ENCODE peak calls at places on chromosomes 13 and 19, in eight cellular contexts. T, S, I, J, O, P, M and Z are unnamed samples.
A peak's percentile ranks its signal among the peaks of the same experiment; 100 is the strongest.

GRCh38 chr19:771332-771785 is 20.4 kb downstream of the MISP start:
- DNase-seq in M (peak; percentile 46), O (no peak), T (no peak), J (no peak), P (no peak), S (no peak), I (no peak), Z (peak; percentile 71)

GRCh38 chr13:66977156-66977555 is 253.0 kb downstream of the PCDH9 start:
- DNase-seq in P (no peak), I (no peak), T (peak; percentile 51), M (no peak), J (no peak), O (no peak), S (no peak), Z (no peak)

GRCh38 chr19:9914001-9914314 is 22.4 kb downstream of the OLFM2 start:
- DNase-seq in O (no peak), M (no peak), S (no peak), I (no peak), P (no peak), T (no peak), J (no peak), Z (no peak)

GRCh38 chr13:94233401-94233800 is 246.1 kb downstream of the DCT start:
- DNase-seq in S (no peak), P (no peak), T (peak; percentile 95), I (no peak), M (no peak), O (peak; percentile 20), J (no peak), Z (no peak)

GRCh38 chr19:16088351-16088984 is 12.2 kb downstream of the TPM4 start:
- DNase-seq in I (no peak), P (no peak), O (no peak), S (no peak), M (no peak), J (no peak), T (no peak), Z (no peak)

GRCh38 chr19:17567940-17568339 is 12.5 kb downstream of the COLGALT1 start:
- DNase-seq in J (no peak), P (no peak), I (no peak), S (no peak), M (no peak), O (no peak), T (no peak), Z (no peak)

GRCh38 chr19:3499738-3500428 is 591 bp downstream of the DOHH start:
- DNase-seq in S (peak; percentile 25), T (no peak), M (no peak), O (no peak), I (peak; percentile 51), J (no peak), P (no peak), Z (no peak)

GRCh38 chr19:55641376-55642152 is 762 bp downstream of the ZNF580 start:
- DNase-seq in O (no peak), J (no peak), P (peak; percentile 37), S (peak; percentile 76), T (no peak), M (no peak), I (peak; percentile 21), Z (peak; percentile 50)

GRCh38 chr19:46466536-46467199 is 4.7 kb downstream of the PNMA8A start:
- DNase-seq in M (no peak), J (no peak), T (peak; percentile 72), O (peak; percentile 56), I (no peak), P (no peak), S (no peak), Z (no peak)

GRCh38 chr19:6087074-6087506 is 23.2 kb downstream of the RFX2 start:
- DNase-seq in I (no peak), T (no peak), O (no peak), J (no peak), P (no peak), M (peak; percentile 46), S (peak; percentile 88), Z (peak; percentile 71)

GRCh38 chr13:96994030-96994848 is at the start of gene OXGR1:
- DNase-seq in M (no peak), P (no peak), O (no peak), S (no peak), T (no peak), J (peak; percentile 67), I (peak; percentile 80), Z (no peak)

GRCh38 chr19:17488593-17489391 is 18.5 kb downstream of the SLC27A1 start:
- DNase-seq in P (peak; percentile 60), T (no peak), I (peak; percentile 93), J (peak; percentile 97), M (peak; percentile 83), O (peak; percentile 59), S (peak; percentile 96), Z (peak; percentile 79)

GRCh38 chr19:7933828-7934725 is 8.1 kb upstream of the CTXN1 start:
- DNase-seq in S (no peak), T (no peak), J (no peak), O (no peak), P (no peak), M (no peak), I (peak; percentile 73), Z (no peak)

GRCh38 chr13:76398426-76398825 is 487.8 kb downstream of the KCTD12 start:
- DNase-seq in P (no peak), I (no peak), T (peak; percentile 74), S (no peak), M (no peak), J (no peak), O (no peak), Z (no peak)

GRCh38 chr19:36986601-36987000 is 70.5 kb downstream of the ZNF568 start:
- DNase-seq in S (peak; percentile 58), I (no peak), O (no peak), P (no peak), J (no peak), M (no peak), T (no peak), Z (no peak)

GRCh38 chr19:48556163-48556562 is 4.2 kb downstream of the SULT2B1 start:
- DNase-seq in P (no peak), M (no peak), O (no peak), T (no peak), J (no peak), S (no peak), I (no peak), Z (no peak)

GRCh38 chr13:82698941-82699340 is 1183.3 kb downstream of the SLITRK1 start:
- DNase-seq in T (no peak), P (no peak), M (no peak), I (no peak), O (no peak), S (no peak), J (no peak), Z (no peak)

GRCh38 chr13:101917833-101918755 is 465.6 kb downstream of the ITGBL1 start:
- DNase-seq in I (no peak), P (no peak), J (no peak), M (no peak), S (peak; percentile 90), T (no peak), O (no peak), Z (no peak)

GRCh38 chr19:55383789-55384575 is at the start of gene TMEM238:
- DNase-seq in I (peak; percentile 92), M (peak; percentile 77), T (no peak), J (peak; percentile 72), P (peak; percentile 38), S (peak; percentile 79), O (peak; percentile 46), Z (peak; percentile 76)

GRCh38 chr19:17555929-17556813 is 722 bp downstream of the COLGALT1 start:
- DNase-seq in J (peak; percentile 67), M (peak; percentile 76), I (peak; percentile 92), O (peak; percentile 70), P (no peak), S (peak; percentile 69), T (no peak), Z (peak; percentile 90)

GRCh38 chr19:8487137-8487851 is 15.1 kb downstream of the PRAM1 start:
- DNase-seq in T (no peak), J (no peak), M (peak; percentile 72), O (no peak), P (peak; percentile 64), S (no peak), I (peak; percentile 84), Z (peak; percentile 100)

GRCh38 chr13:114110091-114110829 is 22.2 kb downstream of the RASA3 start:
- DNase-seq in S (peak; percentile 30), T (no peak), P (peak; percentile 87), M (peak; percentile 78), J (no peak), O (no peak), I (peak; percentile 88), Z (peak; percentile 97)

GRCh38 chr13:67224148-67224846 is 5.8 kb downstream of the PCDH9 start:
- DNase-seq in P (peak; percentile 46), T (peak; percentile 75), J (no peak), M (peak; percentile 66), S (peak; percentile 82), O (peak; percentile 73), I (peak; percentile 76), Z (peak; percentile 72)

GRCh38 chr19:49355890-49356289 is 6.3 kb downstream of the TEAD2 start:
- DNase-seq in O (peak; percentile 36), P (no peak), T (no peak), S (no peak), J (no peak), M (no peak), I (peak; percentile 79), Z (peak; percentile 54)

GRCh38 chr19:498591-498950 is 2.3 kb downstream of the MADCAM1 start:
- DNase-seq in O (no peak), S (no peak), I (peak; percentile 29), P (no peak), M (no peak), T (no peak), J (no peak), Z (peak; percentile 49)

GRCh38 chr19:13476071-13476470 is 30.2 kb downstream of the CACNA1A start:
- DNase-seq in T (no peak), O (no peak), J (no peak), I (no peak), P (no peak), S (no peak), M (no peak), Z (no peak)

GRCh38 chr19:3061214-3062161 is 807 bp downstream of the TLE5 start:
- DNase-seq in J (no peak), P (peak; percentile 91), T (no peak), O (peak; percentile 73), S (peak; percentile 30), I (peak; percentile 83), M (peak; percentile 76), Z (peak; percentile 62)

GRCh38 chr13:113224486-113224885 is 15.1 kb downstream of the CUL4A start:
- DNase-seq in O (peak; percentile 55), J (no peak), I (no peak), S (no peak), M (no peak), P (no peak), T (no peak), Z (no peak)

GRCh38 chr13:52707375-52707774 is 32.2 kb downstream of the CNMD start:
- DNase-seq in J (no peak), M (no peak), T (no peak), P (no peak), O (no peak), I (no peak), S (peak; percentile 81), Z (no peak)

GRCh38 chr19:3608750-3609322 is 2.2 kb upstream of the TBXA2R start:
- DNase-seq in P (no peak), J (no peak), M (no peak), T (no peak), O (peak; percentile 58), S (no peak), I (peak; percentile 60), Z (peak; percentile 90)

GRCh38 chr13:110713981-110714797 is 689 bp downstream of the ING1 start:
- DNase-seq in T (no peak), J (peak; percentile 56), I (peak; percentile 89), O (peak; percentile 49), S (peak; percentile 76), M (peak; percentile 81), P (peak; percentile 72), Z (peak; percentile 79)

GRCh38 chr13:49652691-49653305 is 24.5 kb downstream of the ARL11 start:
- DNase-seq in P (no peak), S (peak; percentile 82), M (no peak), O (no peak), J (peak; percentile 52), I (no peak), T (no peak), Z (peak; percentile 71)

GRCh38 chr19:8663920-8664670 is 33.7 kb downstream of the NFILZ start:
- DNase-seq in P (no peak), S (no peak), J (no peak), T (no peak), M (peak; percentile 65), O (no peak), I (no peak), Z (peak; percentile 100)

GRCh38 chr19:13621413-13621812 is 115.1 kb upstream of the CACNA1A start:
- DNase-seq in J (no peak), T (peak; percentile 77), I (no peak), P (no peak), S (no peak), O (no peak), M (peak; percentile 62), Z (peak; percentile 11)